ENCODE peak calls at places on chromosome 19, in nine cellular contexts. I, E, O, G, D, R, J, U and K are unnamed samples.

GRCh38 chr19:44782729-44783128 is 5.0 kb downstream of the CBLC start:
- DNase-seq in J (no peak), U (no peak), D (no peak), E (no peak), O (peak), I (no peak), R (no peak), G (no peak), K (no peak)

GRCh38 chr19:8086849-8087248 is 34.3 kb downstream of the CCL25 start:
- DNase-seq in U (no peak), I (no peak), O (no peak), J (no peak), E (no peak), G (no peak), D (no peak), R (no peak), K (no peak)

GRCh38 chr19:39125554-39126311 is at the start of gene PAK4:
- DNase-seq in O (peak), E (peak), U (peak), G (peak), R (peak), J (peak), D (peak), I (peak), K (peak)

GRCh38 chr19:28044477-28044876 is 1168.5 kb downstream of the UQCRFS1 start:
- DNase-seq in I (no peak), E (no peak), J (no peak), R (no peak), U (no peak), D (no peak), G (no peak), O (no peak), K (no peak)

GRCh38 chr19:42362342-42362741 is 27.8 kb downstream of the CNFN start:
- DNase-seq in O (no peak), J (no peak), U (no peak), I (no peak), D (no peak), E (no peak), G (no peak), R (no peak), K (no peak)

GRCh38 chr19:10510301-10510802 is 6.9 kb downstream of the S1PR5 start:
- DNase-seq in I (no peak), E (no peak), J (peak), R (peak), D (no peak), O (peak), G (no peak), U (no peak), K (peak)

GRCh38 chr19:30078381-30078910 is 136.4 kb downstream of the URI1 start:
- DNase-seq in I (peak), R (no peak), E (no peak), D (no peak), U (no peak), O (no peak), G (peak), J (no peak), K (no peak)

GRCh38 chr19:9673912-9674668 is 810 bp downstream of the ZNF562 start:
- DNase-seq in D (peak), I (no peak), J (peak), R (peak), E (no peak), G (no peak), U (no peak), O (no peak), K (no peak)

GRCh38 chr19:42290523-42291436 is 11.2 kb upstream of the PRR19 start:
- DNase-seq in O (peak), G (no peak), E (no peak), R (no peak), I (no peak), J (no peak), U (no peak), D (no peak), K (peak)

GRCh38 chr19:19420570-19421301 is 15.3 kb downstream of the GATAD2A start:
- DNase-seq in R (no peak), J (no peak), U (peak), G (no peak), I (no peak), D (no peak), E (no peak), O (no peak), K (no peak)

GRCh38 chr19:33668968-33669367 is 47.2 kb downstream of the CHST8 start:
- DNase-seq in U (no peak), D (no peak), J (no peak), E (no peak), G (no peak), I (no peak), O (peak), R (no peak), K (no peak)

GRCh38 chr19:4624733-4625362 is 14.5 kb upstream of the TNFAIP8L1 start:
- DNase-seq in R (no peak), E (no peak), O (no peak), I (no peak), U (peak), D (peak), G (no peak), J (peak), K (peak)

GRCh38 chr19:22545751-22546150 is 88.4 kb upstream of the ZNF492 start:
- DNase-seq in E (no peak), D (no peak), U (no peak), I (peak), O (peak), G (no peak), R (peak), J (peak), K (peak)

GRCh38 chr19:13260883-13261653 is 110.9 kb downstream of the IER2 start:
- DNase-seq in U (no peak), R (peak), G (no peak), O (no peak), E (peak), D (peak), J (peak), I (no peak), K (peak)

GRCh38 chr19:47765522-47766358 is 12.8 kb upstream of the SELENOW start:
- DNase-seq in R (no peak), U (no peak), I (peak), E (no peak), O (peak), J (peak), G (peak), D (peak), K (peak)

GRCh38 chr19:3506384-3507340 is 551 bp downstream of the FZR1 start:
- DNase-seq in R (peak), J (no peak), I (no peak), G (peak), U (no peak), D (no peak), O (no peak), E (peak), K (peak)

GRCh38 chr19:12838182-12838890 is at the start of gene MAST1:
- DNase-seq in J (no peak), D (no peak), R (peak), I (no peak), G (no peak), U (no peak), E (no peak), O (peak), K (no peak)

GRCh38 chr19:8045872-8046568 is 6.5 kb upstream of the CCL25 start:
- DNase-seq in U (no peak), I (no peak), E (no peak), J (no peak), R (no peak), D (no peak), O (no peak), G (no peak), K (peak)

GRCh38 chr19:40803857-40804782 is 5.1 kb downstream of the EGLN2 start:
- DNase-seq in I (no peak), E (no peak), J (no peak), O (peak), D (no peak), R (peak), U (no peak), G (peak), K (no peak)

GRCh38 chr19:6852001-6852400 is 35.4 kb upstream of the ADGRE1 start:
- DNase-seq in J (no peak), U (no peak), E (no peak), R (no peak), I (no peak), G (no peak), O (no peak), D (no peak), K (no peak)

GRCh38 chr19:22257381-22257780 is 28.9 kb upstream of the ZNF729 start:
- DNase-seq in E (no peak), D (no peak), U (no peak), O (no peak), G (no peak), I (no peak), R (no peak), J (peak), K (peak)

GRCh38 chr19:38707512-38708114 is 36.7 kb downstream of the CAPN12 start:
- DNase-seq in J (no peak), R (no peak), O (peak), E (peak), U (no peak), G (no peak), D (peak), I (peak), K (peak)

GRCh38 chr19:13995017-13995728 is 10.9 kb downstream of the RFX1 start:
- DNase-seq in D (peak), G (no peak), J (no peak), E (no peak), O (peak), U (no peak), R (no peak), I (no peak), K (no peak)

GRCh38 chr19:14505488-14506239 is 9.7 kb upstream of the GIPC1 start:
- DNase-seq in R (peak), D (peak), U (no peak), E (peak), I (peak), G (peak), J (peak), O (peak), K (peak)

GRCh38 chr19:43820098-43820860 is 6.8 kb upstream of the ZNF283 start:
- DNase-seq in J (no peak), I (peak), G (no peak), U (peak), E (peak), O (peak), R (peak), D (peak), K (peak)

GRCh38 chr19:33476151-33476707 is 45.4 kb downstream of the PEPD start:
- DNase-seq in R (no peak), I (no peak), E (no peak), J (no peak), G (no peak), O (no peak), U (no peak), D (no peak), K (no peak)